ENCODE peak calls at places on chromosomes 2 and 18, in nine cellular contexts. F is heart left ventricle, J is HL-60, A is H1, K is dorsolateral prefrontal cortex, C is hepatocyte, O is A673, R is Karpas-422, Z is SJSA1. U is an unnamed sample. For H3K27me3, the result is how much of the 10 kb centered on the place peaks cover.

GRCh38 chr2:20067992-20068727 is 16.7 kb upstream of the LAPTM4A start:
- DNase-seq in F (no peak), J (no peak), A (no peak), K (no peak), C (no peak), O (no peak), R (no peak), Z (peak), U (peak)

GRCh38 chr2:220539481-220539880 is 912.1 kb downstream of the SLC4A3 start:
- DNase-seq in F (no peak), J (no peak), A (no peak), K (no peak), C (no peak), O (no peak), R (no peak), Z (no peak), U (no peak)

GRCh38 chr2:111202266-111203040 is 81.7 kb downstream of the BCL2L11 start:
- DNase-seq in F (no peak), J (no peak), A (no peak), K (no peak), C (no peak), O (no peak), R (no peak), Z (peak), U (peak)

GRCh38 chr18:49609416-49610284 is 47.8 kb downstream of the LIPG start:
- DNase-seq in F (no peak), J (no peak), A (no peak), K (no peak), C (no peak), O (no peak), R (no peak), Z (no peak), U (no peak)

GRCh38 chr2:3200420-3200939 is 177.1 kb downstream of the EIPR1 start:
- DNase-seq in F (no peak), J (no peak), A (no peak), K (no peak), C (no peak), O (peak), R (no peak), Z (no peak), U (no peak)

GRCh38 chr2:27316655-27317412 is 6.1 kb downstream of the MPV17 start:
- DNase-seq in F (no peak), J (no peak), A (no peak), K (peak), C (no peak), O (no peak), R (no peak), Z (no peak), U (no peak)

GRCh38 chr18:5992381-5992780 is 97.1 kb upstream of the TMEM200C start:
- DNase-seq in F (no peak), J (no peak), A (no peak), K (no peak), C (no peak), O (no peak), R (no peak), Z (no peak), U (no peak)

GRCh38 chr2:161136194-161136593 is 24.0 kb upstream of the TANK start:
- DNase-seq in F (no peak), J (no peak), A (no peak), K (no peak), C (no peak), O (no peak), R (peak), Z (no peak), U (no peak)

GRCh38 chr2:43402002-43402401 is 175.6 kb upstream of the ZFP36L2 start:
- DNase-seq in F (no peak), J (no peak), A (no peak), K (peak), C (no peak), O (no peak), R (peak), Z (no peak), U (no peak)

GRCh38 chr18:9808530-9809241 is 77.1 kb upstream of the TXNDC2 start:
- DNase-seq in F (peak), J (no peak), A (peak), K (peak), C (no peak), O (no peak), R (no peak), Z (peak), U (peak)

GRCh38 chr2:201151127-201152074 is 31.5 kb upstream of the CASP10 start:
- DNase-seq in F (no peak), J (peak), A (no peak), K (no peak), C (no peak), O (peak), R (peak), Z (peak), U (peak)

GRCh38 chr2:4219571-4219970 is 516.2 kb downstream of the DCDC2C start:
- DNase-seq in F (no peak), J (no peak), A (no peak), K (no peak), C (no peak), O (peak), R (no peak), Z (no peak), U (peak)

GRCh38 chr2:39570614-39571013 is 95.1 kb upstream of the TMEM178A start:
- DNase-seq in F (no peak), J (no peak), A (no peak), K (no peak), C (no peak), O (no peak), R (no peak), Z (no peak), U (no peak)

GRCh38 chr2:144426981-144427479 is 92.9 kb downstream of the ZEB2 start:
- DNase-seq in F (no peak), J (no peak), A (no peak), K (no peak), C (peak), O (no peak), R (no peak), Z (peak), U (peak)

GRCh38 chr2:80490964-80491363 is 186.4 kb upstream of the LRRTM1 start:
- DNase-seq in F (no peak), J (no peak), A (no peak), K (no peak), C (no peak), O (no peak), R (no peak), Z (no peak), U (no peak)

GRCh38 chr2:31822587-31822986 is 188.2 kb downstream of the MEMO1 start:
- DNase-seq in F (no peak), J (no peak), A (no peak), K (no peak), C (no peak), O (no peak), R (no peak), Z (no peak), U (no peak)

GRCh38 chr2:16218651-16219050 is 278.3 kb downstream of the MYCN start:
- DNase-seq in F (no peak), J (no peak), A (peak), K (no peak), C (peak), O (peak), R (peak), Z (no peak), U (no peak)

GRCh38 chr2:237747189-237747588 is 51.4 kb upstream of the RBM44 start:
- DNase-seq in F (no peak), J (no peak), A (no peak), K (no peak), C (no peak), O (no peak), R (no peak), Z (no peak), U (no peak)

GRCh38 chr2:142915502-142915901 is 38.0 kb downstream of the KYNU start:
- DNase-seq in F (no peak), J (no peak), A (no peak), K (no peak), C (no peak), O (no peak), R (no peak), Z (no peak), U (no peak)

GRCh38 chr2:71940695-71941094 is 207.0 kb downstream of the CYP26B1 start:
- DNase-seq in F (no peak), J (no peak), A (peak), K (no peak), C (no peak), O (no peak), R (no peak), Z (no peak), U (no peak)

GRCh38 chr2:205879362-205879761 is 197.1 kb downstream of the NRP2 start:
- DNase-seq in F (no peak), J (no peak), A (no peak), K (peak), C (no peak), O (no peak), R (no peak), Z (no peak), U (no peak)

GRCh38 chr2:27322766-27323591 is at the start of gene MPV17:
- DNase-seq in F (peak), J (peak), A (peak), K (peak), C (peak), O (peak), R (peak), Z (peak), U (peak)

GRCh38 chr2:205425069-205425468 is 257.2 kb upstream of the NRP2 start:
- DNase-seq in F (no peak), J (no peak), A (no peak), K (no peak), C (no peak), O (no peak), R (no peak), Z (no peak), U (no peak)

GRCh38 chr2:218953366-218953954 is 6.0 kb upstream of the CDK5R2 start:
- DNase-seq in F (no peak), J (no peak), A (peak), K (no peak), C (no peak), O (no peak), R (no peak), Z (no peak), U (no peak)

DNA sequence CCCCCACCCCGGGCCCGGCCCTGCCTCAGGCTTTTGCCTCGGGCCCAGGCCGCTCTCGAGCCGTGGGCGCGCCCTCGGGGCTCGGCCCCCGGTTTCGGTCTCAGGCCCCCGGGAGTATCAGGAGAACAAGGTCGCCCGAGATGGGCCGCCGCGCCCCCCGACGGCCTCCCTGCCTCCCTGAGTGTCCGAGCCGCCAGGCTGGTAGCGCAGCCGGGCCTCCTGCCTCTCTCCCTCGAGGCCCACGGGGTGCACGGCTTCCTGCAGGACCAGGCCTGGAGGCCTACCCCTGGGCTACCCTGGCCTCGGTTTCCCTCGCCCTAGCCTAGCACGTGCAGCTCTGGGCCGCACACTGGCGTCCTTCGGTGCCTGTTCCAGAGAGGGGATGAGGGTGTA is 8.4 kb downstream of the GBX2 start:
- DNase-seq in F (no peak), J (no peak), A (peak), K (no peak), C (no peak), O (no peak), R (no peak), Z (no peak), U (no peak)
- H3K27me3 ChIP-seq in F (under half), J (under half), A (half or more), K (half or more), C (half or more), O (under half), R (under half), Z (under half), U (under half)

GRCh38 chr18:29063346-29063745 is 886.4 kb upstream of the CDH2 start:
- DNase-seq in F (no peak), J (no peak), A (no peak), K (no peak), C (no peak), O (no peak), R (no peak), Z (no peak), U (no peak)
- H3K27me3 ChIP-seq in F (under half), J (under half), A (under half), K (under half), C (under half), O (under half), R (under half), Z (under half), U (under half)

GRCh38 chr2:176074919-176075425 is 8.8 kb downstream of the EVX2 start:
- DNase-seq in F (no peak), J (no peak), A (no peak), K (no peak), C (no peak), O (no peak), R (no peak), Z (no peak), U (no peak)
- H3K27me3 ChIP-seq in F (half or more), J (half or more), A (half or more), K (half or more), C (half or more), O (half or more), R (under half), Z (half or more), U (half or more)

GRCh38 chr18:76788571-76789317 is 33.6 kb upstream of the ZNF236 start:
- DNase-seq in F (no peak), J (no peak), A (no peak), K (no peak), C (no peak), O (no peak), R (no peak), Z (no peak), U (no peak)

DNA sequence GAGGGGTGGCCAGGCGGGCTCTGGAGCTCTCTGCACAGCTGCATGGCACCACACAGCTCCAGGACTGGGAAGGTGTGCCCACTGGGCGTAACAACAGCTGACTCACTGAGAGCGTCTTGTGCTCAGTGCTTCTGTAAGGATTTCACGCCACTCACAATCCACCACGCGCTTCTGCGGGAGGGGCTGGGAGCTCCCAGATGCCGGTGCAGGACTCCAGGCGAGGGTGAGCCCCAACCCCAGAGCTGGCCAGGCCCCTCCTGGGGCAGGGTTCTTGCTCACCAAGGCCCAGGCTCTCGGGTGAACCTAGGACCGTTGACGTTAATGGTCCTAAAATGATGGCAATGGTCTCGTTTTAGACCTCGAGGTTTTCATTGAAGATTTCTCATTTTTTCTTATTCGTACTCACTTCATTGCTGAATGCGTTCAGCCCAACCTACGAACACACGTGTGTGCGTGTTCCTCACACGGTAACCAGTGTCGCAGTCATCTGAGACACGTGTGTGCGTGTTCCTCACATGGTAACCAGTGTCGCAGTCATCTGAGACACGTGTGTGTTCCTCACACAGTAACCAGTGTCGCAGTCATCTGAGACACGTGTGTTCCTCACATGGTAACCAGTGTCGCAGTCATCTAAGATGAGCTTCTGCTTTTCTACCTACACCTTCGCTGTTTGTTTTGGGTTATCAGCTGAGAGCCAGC is 38.4 kb upstream of the ZNF236 start:
- DNase-seq in F (no peak), J (no peak), A (no peak), K (no peak), C (no peak), O (no peak), R (no peak), Z (no peak), U (no peak)
- H3K27me3 ChIP-seq in F (under half), J (under half), A (under half), K (under half), C (under half), O (under half), R (under half), Z (under half), U (under half)

U was measured in endothelial cell of umbilical vein.